ENCODE peak calls at places on chromosomes 1 and 21, in six cellular contexts. One of them, this sample, is unnamed. For H3K4me1, the result is how much of the 10 kb centered on the place peaks cover.

GRCh38 chr1:205283270-205284147 is 38.0 kb downstream of the NUAK2 start:
- DNase-seq in neural progenitor cell: no peak
- DNase-seq in IMR-90: no peak
- DNase-seq in adrenal gland: no peak
- DNase-seq in lower lobe of right lung: no peak
- DNase-seq in PC-3: no peak
- DNase-seq in this sample: no peak

GRCh38 chr1:116489231-116489697 is 81.6 kb downstream of the CD58 start:
- DNase-seq in neural progenitor cell: peak
- DNase-seq in IMR-90: peak
- DNase-seq in adrenal gland: no peak
- DNase-seq in lower lobe of right lung: no peak
- DNase-seq in PC-3: peak
- DNase-seq in this sample: no peak

GRCh38 chr1:247441621-247442020 is 16.3 kb downstream of the OR2B11 start:
- DNase-seq in neural progenitor cell: no peak
- DNase-seq in IMR-90: no peak
- DNase-seq in adrenal gland: no peak
- DNase-seq in lower lobe of right lung: no peak
- DNase-seq in PC-3: no peak
- DNase-seq in this sample: no peak

GRCh38 chr21:43372663-43373386 is 54.1 kb downstream of the SIK1 start:
- DNase-seq in neural progenitor cell: no peak
- DNase-seq in IMR-90: no peak
- DNase-seq in adrenal gland: no peak
- DNase-seq in lower lobe of right lung: peak
- DNase-seq in PC-3: peak
- DNase-seq in this sample: no peak

GRCh38 chr1:113886417-113887391 is 677 bp downstream of the BCL2L15 start:
- DNase-seq in neural progenitor cell: no peak
- DNase-seq in IMR-90: no peak
- DNase-seq in adrenal gland: no peak
- DNase-seq in lower lobe of right lung: no peak
- DNase-seq in PC-3: no peak
- DNase-seq in this sample: no peak

GRCh38 chr1:219347843-219348475 is 174.3 kb downstream of the LYPLAL1 start:
- DNase-seq in neural progenitor cell: no peak
- DNase-seq in IMR-90: no peak
- DNase-seq in adrenal gland: no peak
- DNase-seq in lower lobe of right lung: peak
- DNase-seq in PC-3: no peak
- DNase-seq in this sample: peak

GRCh38 chr1:32761253-32761877 is 55.8 kb downstream of the YARS1 start:
- DNase-seq in neural progenitor cell: no peak
- DNase-seq in IMR-90: peak
- DNase-seq in adrenal gland: peak
- DNase-seq in lower lobe of right lung: peak
- DNase-seq in PC-3: peak
- DNase-seq in this sample: no peak

GRCh38 chr1:117036018-117036421 is 24.1 kb upstream of the TTF2 start:
- DNase-seq in neural progenitor cell: no peak
- DNase-seq in IMR-90: no peak
- DNase-seq in adrenal gland: no peak
- DNase-seq in lower lobe of right lung: no peak
- DNase-seq in PC-3: no peak
- DNase-seq in this sample: no peak

GRCh38 chr1:208235983-208236761 is 8.0 kb downstream of the PLXNA2 start:
- DNase-seq in neural progenitor cell: no peak
- DNase-seq in IMR-90: peak
- DNase-seq in adrenal gland: no peak
- DNase-seq in lower lobe of right lung: no peak
- DNase-seq in PC-3: no peak
- DNase-seq in this sample: peak

GRCh38 chr1:5640845-5641244 is 351.4 kb downstream of the NPHP4 start:
- DNase-seq in neural progenitor cell: peak
- DNase-seq in IMR-90: no peak
- DNase-seq in adrenal gland: peak
- DNase-seq in lower lobe of right lung: no peak
- DNase-seq in PC-3: no peak
- DNase-seq in this sample: no peak

GRCh38 chr21:33021150-33021549 is 4.6 kb upstream of the OLIG2 start:
- DNase-seq in neural progenitor cell: no peak
- DNase-seq in IMR-90: no peak
- DNase-seq in adrenal gland: peak
- DNase-seq in lower lobe of right lung: no peak
- DNase-seq in PC-3: no peak
- DNase-seq in this sample: no peak

GRCh38 chr1:199970125-199970524 is 57.4 kb upstream of the NR5A2 start:
- DNase-seq in neural progenitor cell: no peak
- DNase-seq in IMR-90: no peak
- DNase-seq in adrenal gland: no peak
- DNase-seq in lower lobe of right lung: no peak
- DNase-seq in PC-3: no peak
- DNase-seq in this sample: no peak

GRCh38 chr1:31984419-31985347 is 29.0 kb upstream of the KHDRBS1 start:
- DNase-seq in neural progenitor cell: no peak
- DNase-seq in IMR-90: peak
- DNase-seq in adrenal gland: no peak
- DNase-seq in lower lobe of right lung: no peak
- DNase-seq in PC-3: peak
- DNase-seq in this sample: no peak

GRCh38 chr1:61254629-61255323 is 172.4 kb downstream of the NFIA start:
- DNase-seq in neural progenitor cell: no peak
- DNase-seq in IMR-90: peak
- DNase-seq in adrenal gland: peak
- DNase-seq in lower lobe of right lung: no peak
- DNase-seq in PC-3: peak
- DNase-seq in this sample: no peak

GRCh38 chr1:245256528-245256927 is 101.7 kb downstream of the KIF26B start:
- DNase-seq in neural progenitor cell: peak
- DNase-seq in IMR-90: no peak
- DNase-seq in adrenal gland: no peak
- DNase-seq in lower lobe of right lung: no peak
- DNase-seq in PC-3: no peak
- DNase-seq in this sample: no peak

GRCh38 chr1:81702079-81702715 is 98.5 kb upstream of the ADGRL2 start:
- DNase-seq in neural progenitor cell: no peak
- DNase-seq in IMR-90: no peak
- DNase-seq in adrenal gland: no peak
- DNase-seq in lower lobe of right lung: no peak
- DNase-seq in PC-3: no peak
- DNase-seq in this sample: no peak

GRCh38 chr1:167057297-167057688 is 32.9 kb downstream of the GPA33 start:
- DNase-seq in neural progenitor cell: peak
- DNase-seq in IMR-90: peak
- DNase-seq in adrenal gland: peak
- DNase-seq in lower lobe of right lung: no peak
- DNase-seq in PC-3: peak
- DNase-seq in this sample: no peak

GRCh38 chr1:218886472-218886871 is 287.2 kb upstream of the LYPLAL1 start:
- DNase-seq in neural progenitor cell: no peak
- DNase-seq in IMR-90: peak
- DNase-seq in adrenal gland: no peak
- DNase-seq in lower lobe of right lung: no peak
- DNase-seq in PC-3: peak
- DNase-seq in this sample: peak

GRCh38 chr1:162530318-162530984 is 31.1 kb upstream of the UAP1 start:
- DNase-seq in neural progenitor cell: peak
- DNase-seq in IMR-90: peak
- DNase-seq in adrenal gland: no peak
- DNase-seq in lower lobe of right lung: no peak
- DNase-seq in PC-3: no peak
- DNase-seq in this sample: no peak

GRCh38 chr1:98651116-98651625 is 10.3 kb upstream of the SNX7 start:
- DNase-seq in neural progenitor cell: peak
- DNase-seq in IMR-90: no peak
- DNase-seq in adrenal gland: no peak
- DNase-seq in lower lobe of right lung: no peak
- DNase-seq in PC-3: no peak
- DNase-seq in this sample: no peak

GRCh38 chr1:9366943-9367780 is 74.5 kb downstream of the SPSB1 start:
- DNase-seq in neural progenitor cell: no peak
- DNase-seq in IMR-90: no peak
- DNase-seq in adrenal gland: no peak
- DNase-seq in lower lobe of right lung: no peak
- DNase-seq in PC-3: no peak
- DNase-seq in this sample: no peak

GRCh38 chr1:222777463-222777862 is 37.4 kb upstream of the DISP1 start:
- DNase-seq in neural progenitor cell: no peak
- DNase-seq in IMR-90: peak
- DNase-seq in adrenal gland: no peak
- DNase-seq in lower lobe of right lung: no peak
- DNase-seq in PC-3: peak
- DNase-seq in this sample: no peak

GRCh38 chr1:67214420-67215174 is 48.3 kb downstream of the IL23R start:
- DNase-seq in neural progenitor cell: peak
- DNase-seq in IMR-90: peak
- DNase-seq in adrenal gland: peak
- DNase-seq in lower lobe of right lung: no peak
- DNase-seq in PC-3: peak
- DNase-seq in this sample: no peak

GRCh38 chr1:217063065-217063908 is 340.1 kb upstream of the ESRRG start:
- DNase-seq in neural progenitor cell: no peak
- DNase-seq in IMR-90: no peak
- DNase-seq in adrenal gland: no peak
- DNase-seq in lower lobe of right lung: no peak
- DNase-seq in PC-3: no peak
- DNase-seq in this sample: no peak

GRCh38 chr1:169214598-169214997 is 108.1 kb downstream of the ATP1B1 start:
- DNase-seq in neural progenitor cell: no peak
- DNase-seq in IMR-90: no peak
- DNase-seq in adrenal gland: no peak
- DNase-seq in lower lobe of right lung: no peak
- DNase-seq in PC-3: no peak
- DNase-seq in this sample: no peak

GRCh38 chr1:178379807-178380206 is 117.0 kb downstream of the CLEC20A start:
- DNase-seq in neural progenitor cell: peak
- DNase-seq in IMR-90: no peak
- DNase-seq in adrenal gland: no peak
- DNase-seq in lower lobe of right lung: no peak
- DNase-seq in PC-3: no peak
- DNase-seq in this sample: no peak
- TF ChIP-seq CTCF in neural progenitor cell: peak
- TF ChIP-seq CTCF in IMR-90: no peak
- TF ChIP-seq CTCF in adrenal gland: no peak
- TF ChIP-seq CTCF in lower lobe of right lung: no peak
- TF ChIP-seq CTCF in PC-3: peak
- TF ChIP-seq CTCF in this sample: no peak

GRCh38 chr1:178938959-178939317 is 68.1 kb upstream of the ANGPTL1 start:
- DNase-seq in neural progenitor cell: no peak
- DNase-seq in IMR-90: peak
- DNase-seq in adrenal gland: peak
- DNase-seq in lower lobe of right lung: no peak
- DNase-seq in PC-3: no peak
- DNase-seq in this sample: peak

GRCh38 chr1:178941261-178941689 is 70.4 kb upstream of the ANGPTL1 start:
- DNase-seq in neural progenitor cell: no peak
- DNase-seq in IMR-90: no peak
- DNase-seq in adrenal gland: no peak
- DNase-seq in lower lobe of right lung: no peak
- DNase-seq in PC-3: no peak
- DNase-seq in this sample: no peak

GRCh38 chr1:178939328-178939727 is 68.5 kb upstream of the ANGPTL1 start:
- DNase-seq in neural progenitor cell: no peak
- DNase-seq in IMR-90: no peak
- DNase-seq in adrenal gland: no peak
- DNase-seq in lower lobe of right lung: no peak
- DNase-seq in PC-3: no peak
- DNase-seq in this sample: no peak

GRCh38 chr1:178941849-178942248 is 71.0 kb upstream of the ANGPTL1 start:
- DNase-seq in neural progenitor cell: no peak
- DNase-seq in IMR-90: peak
- DNase-seq in adrenal gland: no peak
- DNase-seq in lower lobe of right lung: no peak
- DNase-seq in PC-3: no peak
- DNase-seq in this sample: no peak

GRCh38 chr1:178940022-178940765 is 69.3 kb upstream of the ANGPTL1 start:
- DNase-seq in neural progenitor cell: no peak
- DNase-seq in IMR-90: peak
- DNase-seq in adrenal gland: no peak
- DNase-seq in lower lobe of right lung: no peak
- DNase-seq in PC-3: no peak
- DNase-seq in this sample: no peak
- H3K27ac ChIP-seq in neural progenitor cell: no peak
- H3K27ac ChIP-seq in IMR-90: no peak
- H3K27ac ChIP-seq in adrenal gland: peak
- H3K27ac ChIP-seq in lower lobe of right lung: no peak
- H3K27ac ChIP-seq in PC-3: no peak
- H3K27ac ChIP-seq in this sample: peak

GRCh38 chr1:43348809-43349593 is 9.8 kb upstream of the CDC20 start:
- DNase-seq in neural progenitor cell: peak
- DNase-seq in IMR-90: no peak
- DNase-seq in adrenal gland: peak
- DNase-seq in lower lobe of right lung: peak
- DNase-seq in PC-3: peak
- DNase-seq in this sample: peak

GRCh38 chr1:43344267-43344666 is 6.6 kb downstream of the MPL start:
- DNase-seq in neural progenitor cell: no peak
- DNase-seq in IMR-90: no peak
- DNase-seq in adrenal gland: no peak
- DNase-seq in lower lobe of right lung: no peak
- DNase-seq in PC-3: no peak
- DNase-seq in this sample: no peak

GRCh38 chr1:43346636-43347035 is 9.0 kb downstream of the MPL start:
- DNase-seq in neural progenitor cell: no peak
- DNase-seq in IMR-90: no peak
- DNase-seq in adrenal gland: no peak
- DNase-seq in lower lobe of right lung: no peak
- DNase-seq in PC-3: no peak
- DNase-seq in this sample: no peak

GRCh38 chr1:43348343-43348808 is 10.4 kb upstream of the CDC20 start:
- DNase-seq in neural progenitor cell: no peak
- DNase-seq in IMR-90: no peak
- DNase-seq in adrenal gland: no peak
- DNase-seq in lower lobe of right lung: no peak
- DNase-seq in PC-3: no peak
- DNase-seq in this sample: peak

DNA sequence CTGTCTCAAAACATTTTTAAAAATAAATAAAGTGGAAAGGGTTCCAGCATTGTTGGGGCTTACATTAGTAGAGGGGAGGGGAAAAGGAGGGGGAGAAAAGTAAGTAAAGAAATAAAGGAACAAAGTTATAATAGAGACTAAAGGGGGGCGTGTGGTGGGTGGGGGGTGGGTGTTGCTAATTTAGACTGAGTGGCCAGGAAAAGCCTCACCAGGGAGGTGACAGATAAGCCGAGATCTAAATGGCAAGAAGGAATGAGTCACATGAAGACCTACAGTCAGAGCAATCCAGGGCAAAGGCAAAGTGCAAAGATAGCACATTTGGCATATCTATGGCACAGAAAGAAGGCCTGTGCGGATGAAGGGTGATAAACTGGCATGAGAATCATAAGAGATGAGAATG is 7.5 kb downstream of the MPL start:
- DNase-seq in neural progenitor cell: no peak
- DNase-seq in IMR-90: no peak
- DNase-seq in adrenal gland: no peak
- DNase-seq in lower lobe of right lung: no peak
- DNase-seq in PC-3: peak
- DNase-seq in this sample: no peak
- H3K4me1 ChIP-seq in neural progenitor cell: under half
- H3K4me1 ChIP-seq in IMR-90: under half
- H3K4me1 ChIP-seq in adrenal gland: under half
- H3K4me1 ChIP-seq in lower lobe of right lung: under half
- H3K4me1 ChIP-seq in PC-3: under half
- H3K4me1 ChIP-seq in this sample: under half

GRCh38 chr1:145995148-145995851 is 1.1 kb downstream of the TXNIP start:
- DNase-seq in neural progenitor cell: no peak
- DNase-seq in IMR-90: no peak
- DNase-seq in adrenal gland: peak
- DNase-seq in lower lobe of right lung: no peak
- DNase-seq in PC-3: no peak
- DNase-seq in this sample: no peak
- TF ChIP-seq CTCF in neural progenitor cell: no peak
- TF ChIP-seq CTCF in IMR-90: no peak
- TF ChIP-seq CTCF in adrenal gland: no peak
- TF ChIP-seq CTCF in lower lobe of right lung: no peak
- TF ChIP-seq CTCF in PC-3: no peak
- TF ChIP-seq CTCF in this sample: no peak

This sample was measured in ascending aorta.